ENCODE peak calls at places on chromosome 6, in nine cellular contexts. One of them, this sample, is unnamed.

GRCh38 chr6:75279418-75279817 is 5.2 kb downstream of the TMEM30A start:
- DNase-seq in PC-9: no peak
- DNase-seq in NT2/D1: no peak
- DNase-seq in ACHN: no peak
- DNase-seq in heart right ventricle: no peak
- DNase-seq in nephron progenitor cell: no peak
- DNase-seq in M059J: no peak
- DNase-seq in activated effector memory CD4-positive, alpha-beta T cell treated with Interleukin-2 at 50 U/mL for 16 hours: no peak
- DNase-seq in GM19239: no peak
- DNase-seq in this sample: no peak

GRCh38 chr6:123810214-123810613 is 6.5 kb downstream of the NKAIN2 start:
- DNase-seq in PC-9: no peak
- DNase-seq in M059J: no peak
- DNase-seq in ACHN: no peak
- DNase-seq in activated effector memory CD4-positive, alpha-beta T cell treated with Interleukin-2 at 50 U/mL for 16 hours: no peak
- DNase-seq in heart right ventricle: no peak
- DNase-seq in NT2/D1: no peak
- DNase-seq in GM19239: no peak
- DNase-seq in nephron progenitor cell: no peak
- DNase-seq in this sample: no peak

GRCh38 chr6:159852877-159853276 is 37.9 kb upstream of the MAS1 start:
- DNase-seq in PC-9: no peak
- DNase-seq in nephron progenitor cell: no peak
- DNase-seq in GM19239: no peak
- DNase-seq in NT2/D1: no peak
- DNase-seq in ACHN: peak; percentile 2
- DNase-seq in activated effector memory CD4-positive, alpha-beta T cell treated with Interleukin-2 at 50 U/mL for 16 hours: no peak
- DNase-seq in M059J: peak; percentile 30
- DNase-seq in heart right ventricle: no peak
- DNase-seq in this sample: no peak

GRCh38 chr6:53349209-53349693 is 501 bp upstream of the ELOVL5 start:
- DNase-seq in PC-9: no peak
- DNase-seq in ACHN: no peak
- DNase-seq in activated effector memory CD4-positive, alpha-beta T cell treated with Interleukin-2 at 50 U/mL for 16 hours: no peak
- DNase-seq in M059J: no peak
- DNase-seq in NT2/D1: no peak
- DNase-seq in heart right ventricle: no peak
- DNase-seq in GM19239: no peak
- DNase-seq in nephron progenitor cell: no peak
- DNase-seq in this sample: no peak

GRCh38 chr6:1111361-1111760 is 200.5 kb upstream of the FOXQ1 start:
- DNase-seq in GM19239: no peak
- DNase-seq in PC-9: no peak
- DNase-seq in activated effector memory CD4-positive, alpha-beta T cell treated with Interleukin-2 at 50 U/mL for 16 hours: no peak
- DNase-seq in nephron progenitor cell: no peak
- DNase-seq in NT2/D1: no peak
- DNase-seq in M059J: no peak
- DNase-seq in ACHN: no peak
- DNase-seq in heart right ventricle: no peak
- DNase-seq in this sample: no peak

GRCh38 chr6:26223677-26224546 is 136.7 kb downstream of the HFE start:
- DNase-seq in PC-9: peak; percentile 71
- DNase-seq in NT2/D1: no peak
- DNase-seq in activated effector memory CD4-positive, alpha-beta T cell treated with Interleukin-2 at 50 U/mL for 16 hours: peak; percentile 49
- DNase-seq in GM19239: no peak
- DNase-seq in heart right ventricle: no peak
- DNase-seq in ACHN: peak; percentile 95
- DNase-seq in M059J: peak; percentile 98
- DNase-seq in nephron progenitor cell: peak; percentile 66
- DNase-seq in this sample: peak; percentile 92

GRCh38 chr6:166815629-166816028 is 140.7 kb downstream of the RNASET2 start:
- DNase-seq in nephron progenitor cell: peak; percentile 59
- DNase-seq in activated effector memory CD4-positive, alpha-beta T cell treated with Interleukin-2 at 50 U/mL for 16 hours: no peak
- DNase-seq in M059J: no peak
- DNase-seq in heart right ventricle: no peak
- DNase-seq in PC-9: no peak
- DNase-seq in NT2/D1: no peak
- DNase-seq in ACHN: peak; percentile 11
- DNase-seq in GM19239: no peak
- DNase-seq in this sample: no peak

GRCh38 chr6:13397359-13398080 is 69.2 kb upstream of the TBC1D7 start:
- DNase-seq in NT2/D1: no peak
- DNase-seq in M059J: no peak
- DNase-seq in ACHN: no peak
- DNase-seq in activated effector memory CD4-positive, alpha-beta T cell treated with Interleukin-2 at 50 U/mL for 16 hours: no peak
- DNase-seq in nephron progenitor cell: no peak
- DNase-seq in PC-9: peak; percentile 57
- DNase-seq in heart right ventricle: no peak
- DNase-seq in GM19239: peak; percentile 63
- DNase-seq in this sample: no peak

GRCh38 chr6:11232968-11233626 is 629 bp upstream of the NEDD9 start:
- DNase-seq in NT2/D1: no peak
- DNase-seq in nephron progenitor cell: peak; percentile 19
- DNase-seq in GM19239: no peak
- DNase-seq in activated effector memory CD4-positive, alpha-beta T cell treated with Interleukin-2 at 50 U/mL for 16 hours: no peak
- DNase-seq in heart right ventricle: no peak
- DNase-seq in M059J: no peak
- DNase-seq in ACHN: peak; percentile 24
- DNase-seq in PC-9: no peak
- DNase-seq in this sample: no peak

GRCh38 chr6:36612101-36612625 is 18.0 kb downstream of the SRSF3 start:
- DNase-seq in ACHN: no peak
- DNase-seq in PC-9: no peak
- DNase-seq in NT2/D1: no peak
- DNase-seq in activated effector memory CD4-positive, alpha-beta T cell treated with Interleukin-2 at 50 U/mL for 16 hours: no peak
- DNase-seq in GM19239: no peak
- DNase-seq in nephron progenitor cell: no peak
- DNase-seq in heart right ventricle: no peak
- DNase-seq in M059J: no peak
- DNase-seq in this sample: no peak